ENCODE peak calls at places on chromosome 22, in seven cellular contexts. P is H1, U is neuronal stem cell, G is trophoblast cell, V is H9, B is IMR-90, T is mesenchymal stem cell. A is an unnamed sample.

GRCh38 chr22:29393019-29393608 is 4.7 kb upstream of the AP1B1 start:
- DNase-seq in B (no peak), P (no peak), G (no peak), T (no peak), V (peak; percentile 8), U (no peak), A (no peak)

GRCh38 chr22:40326905-40327735 is 19.2 kb upstream of the ADSL start:
- DNase-seq in G (no peak), V (peak; percentile 49), U (peak; percentile 29), P (no peak), B (peak; percentile 67), T (peak; percentile 41), A (peak; percentile 78)

GRCh38 chr22:47168900-47169800 is 406.7 kb downstream of the TBC1D22A start:
- DNase-seq in V (peak; percentile 62), U (no peak), G (peak; percentile 45), B (peak; percentile 8), P (peak; percentile 66), T (peak; percentile 10), A (peak; percentile 63)

GRCh38 chr22:16783930-16784354 is 41.3 kb downstream of the XKR3 start:
- DNase-seq in U (no peak), B (no peak), P (peak; percentile 51), G (peak; percentile 63), T (no peak), V (peak; percentile 41), A (peak; percentile 48)

GRCh38 chr22:30212363-30212995 is 34.1 kb downstream of the LIF start:
- DNase-seq in T (peak; percentile 94), V (no peak), U (no peak), P (no peak), G (peak; percentile 50), B (peak; percentile 95), A (peak; percentile 67)

GRCh38 chr22:36194971-36195370 is 6.6 kb downstream of the APOL4 start:
- DNase-seq in U (peak; percentile 29), V (peak; percentile 86), T (peak; percentile 80), G (peak; percentile 75), P (peak; percentile 66), B (peak; percentile 77), A (peak; percentile 91)

GRCh38 chr22:33513388-33514336 is 406.6 kb downstream of the LARGE1 start:
- DNase-seq in T (peak; percentile 71), U (no peak), G (no peak), V (no peak), P (no peak), B (peak; percentile 72), A (no peak)

GRCh38 chr22:48423481-48423901 is 1404.2 kb downstream of the BRD1 start:
- DNase-seq in T (no peak), P (no peak), V (no peak), U (no peak), B (no peak), G (no peak), A (no peak)

GRCh38 chr22:44361391-44362126 is 48.8 kb upstream of the SHISAL1 start:
- DNase-seq in P (no peak), B (no peak), V (no peak), U (no peak), G (no peak), T (no peak), A (no peak)

GRCh38 chr22:44384981-44385610 is 72.3 kb upstream of the SHISAL1 start:
- DNase-seq in V (no peak), G (no peak), B (no peak), U (no peak), T (no peak), P (no peak), A (no peak)

GRCh38 chr22:30036656-30037055 is 43.6 kb upstream of the HORMAD2 start:
- DNase-seq in U (no peak), V (no peak), B (peak; percentile 28), P (no peak), G (peak; percentile 91), T (peak; percentile 54), A (peak; percentile 48)

GRCh38 chr22:27602390-27602789 is 199.2 kb downstream of the MN1 start:
- DNase-seq in P (no peak), G (no peak), V (peak; percentile 58), T (no peak), U (no peak), B (no peak), A (no peak)

GRCh38 chr22:34414467-34415440 is 494.5 kb upstream of the LARGE1 start:
- DNase-seq in G (peak; percentile 68), U (peak; percentile 87), P (peak; percentile 77), T (no peak), B (no peak), V (peak; percentile 90), A (peak; percentile 98)

GRCh38 chr22:25186140-25186539 is 13.5 kb upstream of the CRYBB3 start:
- DNase-seq in G (no peak), V (no peak), U (no peak), B (no peak), P (no peak), T (no peak), A (no peak)

GRCh38 chr22:26357813-26358212 is 71.2 kb upstream of the ASPHD2 start:
- DNase-seq in T (no peak), P (no peak), U (no peak), B (no peak), G (no peak), V (no peak), A (no peak)

GRCh38 chr22:33210129-33210784 is 152.1 kb upstream of the SYN3 start:
- DNase-seq in G (peak; percentile 74), U (peak; percentile 47), B (peak; percentile 9), P (peak; percentile 66), V (peak; percentile 79), T (peak; percentile 30), A (peak; percentile 79)

GRCh38 chr22:25564979-25565677 is 653 bp downstream of the GRK3 start:
- DNase-seq in V (peak; percentile 81), B (no peak), T (peak; percentile 11), G (peak; percentile 75), U (no peak), P (peak; percentile 83), A (peak; percentile 84)

GRCh38 chr22:45064313-45065268 is 54.8 kb upstream of the PHF21B start:
- DNase-seq in B (peak; percentile 87), T (peak; percentile 50), V (no peak), U (no peak), G (peak; percentile 27), P (no peak), A (no peak)

GRCh38 chr22:40529817-40530216 is 106.7 kb downstream of the MRTFA start:
- DNase-seq in U (no peak), G (no peak), B (peak; percentile 47), T (no peak), V (no peak), P (no peak), A (no peak)

GRCh38 chr22:40533712-40534378 is 102.7 kb downstream of the MRTFA start:
- DNase-seq in T (peak; percentile 89), B (peak; percentile 74), P (no peak), G (peak; percentile 51), V (no peak), U (no peak), A (peak; percentile 79)

GRCh38 chr22:44907765-44908737 is 101.8 kb downstream of the PHF21B start:
- DNase-seq in T (no peak), U (no peak), P (no peak), V (no peak), B (no peak), G (no peak), A (no peak)

GRCh38 chr22:25050566-25050965 is 98.0 kb downstream of the KIAA1671 start:
- DNase-seq in T (no peak), V (no peak), P (no peak), U (no peak), B (no peak), G (peak; percentile 90), A (no peak)

GRCh38 chr22:44309647-44310046 is 3.1 kb downstream of the SHISAL1 start:
- DNase-seq in P (no peak), B (no peak), T (peak; percentile 77), V (no peak), U (no peak), G (no peak), A (no peak)

GRCh38 chr22:39524089-39524752 is 3.9 kb downstream of the ATF4 start:
- DNase-seq in B (no peak), G (peak; percentile 21), T (peak; percentile 22), P (no peak), V (no peak), U (no peak), A (no peak)

GRCh38 chr22:38419121-38419863 is 35.7 kb downstream of the KCNJ4 start:
- DNase-seq in G (no peak), U (no peak), B (no peak), V (peak; percentile 32), P (no peak), T (no peak), A (no peak)

GRCh38 chr22:32996702-32997101 is 61.5 kb downstream of the SYN3 start:
- DNase-seq in V (no peak), T (no peak), P (peak; percentile 26), U (no peak), B (no peak), G (peak; percentile 84), A (no peak)

GRCh38 chr22:38955250-38955775 is 2.1 kb upstream of the APOBEC3A start:
- DNase-seq in G (no peak), V (peak; percentile 25), U (no peak), B (no peak), P (no peak), T (no peak), A (no peak)

GRCh38 chr22:26323013-26323412 is 106.0 kb upstream of the ASPHD2 start:
- DNase-seq in U (no peak), B (no peak), V (no peak), P (no peak), T (no peak), G (peak; percentile 80), A (peak; percentile 74)

DNA sequence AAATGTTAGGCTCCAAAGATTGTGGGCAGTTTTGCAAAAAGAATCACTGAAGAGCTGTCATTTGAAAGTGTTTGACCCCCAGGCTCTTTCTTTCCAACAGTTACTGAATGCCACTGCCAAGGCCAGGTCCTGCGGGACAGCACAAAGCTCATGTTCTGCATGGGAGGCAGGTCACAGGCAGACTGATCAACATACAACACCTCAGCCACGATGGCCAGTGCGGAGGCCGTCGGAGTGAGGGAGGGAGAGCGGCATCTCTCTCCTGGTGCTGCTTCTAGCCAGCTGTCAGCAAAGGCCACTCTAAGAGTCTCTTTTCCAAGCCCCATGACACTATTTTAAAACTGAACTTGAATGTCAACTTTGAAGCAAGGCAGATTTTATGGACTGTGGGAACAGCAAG is 49.9 kb downstream of the ARFGAP3 start:
- DNase-seq in U (no peak), P (no peak), V (no peak), G (no peak), T (no peak), B (no peak), A (no peak)
- H3K27ac ChIP-seq in U (no peak overlapping the region), P (no peak overlapping the region), V (no peak overlapping the region), G (no peak overlapping the region), T (no peak overlapping the region), B (no peak overlapping the region), A (no peak overlapping the region)

GRCh38 chr22:46090631-46091201 is 59.6 kb upstream of the PPARA start:
- DNase-seq in T (no peak), P (no peak), U (no peak), G (no peak), B (peak; percentile 24), V (no peak), A (no peak)
- H3K23ac ChIP-seq in T (no peak overlapping the region), P (no peak overlapping the region), U (no peak overlapping the region), G (no peak overlapping the region), B (no peak overlapping the region), V (no peak overlapping the region), A (no peak overlapping the region)

GRCh38 chr22:23306438-23306921 is 126.2 kb downstream of the BCR start:
- DNase-seq in U (no peak), P (no peak), B (peak; percentile 74), G (no peak), T (peak; percentile 96), V (no peak), A (no peak)
- H3K27ac ChIP-seq in U (no peak overlapping the region), P (no peak overlapping the region), B (peak overlapping the region; percentile 51), G (no peak overlapping the region), T (no peak overlapping the region), V (no peak overlapping the region), A (no peak overlapping the region)

GRCh38 chr22:18064636-18065035 is 13.2 kb upstream of the PEX26 start:
- DNase-seq in T (no peak), U (no peak), V (no peak), B (no peak), G (peak; percentile 80), P (no peak), A (no peak)
- H3K23ac ChIP-seq in T (no peak overlapping the region), U (no peak overlapping the region), V (no peak overlapping the region), B (no peak overlapping the region), G (no peak overlapping the region), P (no peak overlapping the region), A (no peak overlapping the region)

A was measured in mesendoderm.